ENCODE peak calls at places on chromosomes 5 and 9, in six cellular contexts. H, R, U, N, P and T are unnamed samples.

GRCh38 chr5:56080375-56081052 is 85.8 kb upstream of the IL6ST start:
- DNase-seq in H (no peak), R (no peak), U (no peak), N (no peak), P (no peak), T (no peak)

GRCh38 chr5:112419596-112420110 is 576 bp upstream of the EPB41L4A start:
- DNase-seq in H (peak), R (peak), U (no peak), N (no peak), P (peak), T (peak)

GRCh38 chr9:82490019-82490499 is 501.5 kb downstream of the SPATA31D1 start:
- DNase-seq in H (no peak), R (no peak), U (no peak), N (no peak), P (no peak), T (no peak)

GRCh38 chr5:112757468-112758208 is 20.0 kb downstream of the APC start:
- DNase-seq in H (no peak), R (no peak), U (no peak), N (no peak), P (no peak), T (peak)

GRCh38 chr9:98121096-98121495 is 2.1 kb upstream of the TRIM14 start:
- DNase-seq in H (no peak), R (no peak), U (no peak), N (no peak), P (no peak), T (no peak)

GRCh38 chr9:129962889-129963703 is 79.9 kb downstream of the FNBP1 start:
- DNase-seq in H (peak), R (peak), U (peak), N (no peak), P (peak), T (peak)

GRCh38 chr5:31237159-31237558 is 43.7 kb downstream of the CDH6 start:
- DNase-seq in H (no peak), R (no peak), U (no peak), N (no peak), P (no peak), T (no peak)

GRCh38 chr9:83937861-83938455 is 16.7 kb upstream of the KIF27 start:
- DNase-seq in H (no peak), R (no peak), U (no peak), N (no peak), P (peak), T (peak)

GRCh38 chr9:75482566-75482965 is 394.3 kb downstream of the OSTF1 start:
- DNase-seq in H (no peak), R (no peak), U (no peak), N (no peak), P (no peak), T (no peak)

GRCh38 chr5:43066231-43066798 is 26.2 kb upstream of the ANXA2R start:
- DNase-seq in H (peak), R (peak), U (peak), N (peak), P (peak), T (peak)

GRCh38 chr9:32581512-32582143 is 8.7 kb upstream of the NDUFB6 start:
- DNase-seq in H (no peak), R (no peak), U (no peak), N (no peak), P (no peak), T (peak)

GRCh38 chr5:149894237-149894636 is 50.4 kb downstream of the PDE6A start:
- DNase-seq in H (no peak), R (no peak), U (no peak), N (no peak), P (no peak), T (no peak)

GRCh38 chr5:2391021-2391420 is 360.5 kb downstream of the IRX2 start:
- DNase-seq in H (no peak), R (no peak), U (no peak), N (no peak), P (no peak), T (no peak)

GRCh38 chr5:36398137-36398536 is 96.4 kb upstream of the RANBP3L start:
- DNase-seq in H (no peak), R (no peak), U (no peak), N (no peak), P (no peak), T (peak)

GRCh38 chr9:107007981-107008380 is 145.0 kb downstream of the ZNF462 start:
- DNase-seq in H (no peak), R (no peak), U (no peak), N (no peak), P (no peak), T (no peak)

GRCh38 chr5:73901045-73901444 is 275.0 kb downstream of the ARHGEF28 start:
- DNase-seq in H (no peak), R (no peak), U (no peak), N (no peak), P (no peak), T (no peak)

GRCh38 chr5:142866563-142867275 is 96.5 kb downstream of the ARHGAP26 start:
- DNase-seq in H (no peak), R (peak), U (peak), N (no peak), P (no peak), T (peak)

GRCh38 chr9:98993570-98993945 is 49.9 kb downstream of the COL15A1 start:
- DNase-seq in H (peak), R (no peak), U (no peak), N (no peak), P (peak), T (no peak)

GRCh38 chr9:98801969-98802371 is 5.5 kb upstream of the GALNT12 start:
- DNase-seq in H (no peak), R (no peak), U (no peak), N (no peak), P (no peak), T (no peak)

GRCh38 chr5:4142842-4143241 is 547.2 kb downstream of the IRX1 start:
- DNase-seq in H (no peak), R (no peak), U (no peak), N (no peak), P (no peak), T (no peak)

GRCh38 chr9:134293576-134294227 is 32.6 kb upstream of the RXRA start:
- DNase-seq in H (no peak), R (no peak), U (no peak), N (no peak), P (peak), T (no peak)